ENCODE peak calls at places on chromosomes 5 and 9, in eight cellular contexts. One of them, this sample, is unnamed.

GRCh38 chr9:129026442-129027223 is 1.5 kb downstream of the SH3GLB2 start:
- DNase-seq in nephron progenitor cell: peak; percentile 63
- DNase-seq in uterus: no peak
- DNase-seq in Peyer's patch: no peak
- DNase-seq in mammary epithelial cell: peak; percentile 29
- DNase-seq in neural crest cell: no peak
- DNase-seq in GM12864: no peak
- DNase-seq in transverse colon: peak; percentile 39
- DNase-seq in this sample: no peak

GRCh38 chr9:90778746-90779145 is 22.9 kb upstream of the SYK start:
- DNase-seq in nephron progenitor cell: no peak
- DNase-seq in uterus: no peak
- DNase-seq in Peyer's patch: no peak
- DNase-seq in mammary epithelial cell: no peak
- DNase-seq in neural crest cell: no peak
- DNase-seq in GM12864: no peak
- DNase-seq in transverse colon: no peak
- DNase-seq in this sample: no peak

GRCh38 chr9:137456061-137456863 is 2.9 kb downstream of the NSMF start:
- DNase-seq in nephron progenitor cell: no peak
- DNase-seq in uterus: no peak
- DNase-seq in Peyer's patch: no peak
- DNase-seq in mammary epithelial cell: no peak
- DNase-seq in neural crest cell: no peak
- DNase-seq in GM12864: no peak
- DNase-seq in transverse colon: no peak
- DNase-seq in this sample: no peak

GRCh38 chr9:35538361-35539234 is 48.7 kb downstream of the RUSC2 start:
- DNase-seq in nephron progenitor cell: peak; percentile 58
- DNase-seq in uterus: peak; percentile 80
- DNase-seq in Peyer's patch: no peak
- DNase-seq in mammary epithelial cell: peak; percentile 37
- DNase-seq in neural crest cell: peak; percentile 57
- DNase-seq in GM12864: no peak
- DNase-seq in transverse colon: peak; percentile 54
- DNase-seq in this sample: no peak

GRCh38 chr9:137461663-137462395 is 2.7 kb upstream of the NSMF start:
- DNase-seq in nephron progenitor cell: peak; percentile 83
- DNase-seq in uterus: peak; percentile 34
- DNase-seq in Peyer's patch: peak; percentile 90
- DNase-seq in mammary epithelial cell: no peak
- DNase-seq in neural crest cell: peak; percentile 71
- DNase-seq in GM12864: peak; percentile 73
- DNase-seq in transverse colon: peak; percentile 76
- DNase-seq in this sample: peak; percentile 94

GRCh38 chr9:87836951-87837715 is 45.5 kb upstream of the SPATA31E1 start:
- DNase-seq in nephron progenitor cell: no peak
- DNase-seq in uterus: no peak
- DNase-seq in Peyer's patch: no peak
- DNase-seq in mammary epithelial cell: no peak
- DNase-seq in neural crest cell: no peak
- DNase-seq in GM12864: no peak
- DNase-seq in transverse colon: no peak
- DNase-seq in this sample: no peak

GRCh38 chr5:154038241-154038603 is 488 bp downstream of the FAM114A2 start:
- DNase-seq in nephron progenitor cell: no peak
- DNase-seq in uterus: peak; percentile 16
- DNase-seq in Peyer's patch: peak; percentile 63
- DNase-seq in mammary epithelial cell: no peak
- DNase-seq in neural crest cell: no peak
- DNase-seq in GM12864: peak; percentile 60
- DNase-seq in transverse colon: peak; percentile 49
- DNase-seq in this sample: peak; percentile 50

GRCh38 chr9:86303316-86303975 is 21.1 kb upstream of the ISCA1 start:
- DNase-seq in nephron progenitor cell: no peak
- DNase-seq in uterus: no peak
- DNase-seq in Peyer's patch: no peak
- DNase-seq in mammary epithelial cell: peak; percentile 82
- DNase-seq in neural crest cell: no peak
- DNase-seq in GM12864: no peak
- DNase-seq in transverse colon: no peak
- DNase-seq in this sample: no peak

GRCh38 chr9:77512876-77513275 is 135.2 kb downstream of the GNA14 start:
- DNase-seq in nephron progenitor cell: no peak
- DNase-seq in uterus: no peak
- DNase-seq in Peyer's patch: no peak
- DNase-seq in mammary epithelial cell: no peak
- DNase-seq in neural crest cell: no peak
- DNase-seq in GM12864: no peak
- DNase-seq in transverse colon: no peak
- DNase-seq in this sample: no peak

GRCh38 chr9:100294341-100294740 is 58.4 kb downstream of the TEX10 start:
- DNase-seq in nephron progenitor cell: no peak
- DNase-seq in uterus: no peak
- DNase-seq in Peyer's patch: no peak
- DNase-seq in mammary epithelial cell: no peak
- DNase-seq in neural crest cell: no peak
- DNase-seq in GM12864: no peak
- DNase-seq in transverse colon: no peak
- DNase-seq in this sample: no peak

GRCh38 chr9:125509476-125509875 is 197.5 kb downstream of the MAPKAP1 start:
- DNase-seq in nephron progenitor cell: no peak
- DNase-seq in uterus: no peak
- DNase-seq in Peyer's patch: no peak
- DNase-seq in mammary epithelial cell: no peak
- DNase-seq in neural crest cell: no peak
- DNase-seq in GM12864: no peak
- DNase-seq in transverse colon: no peak
- DNase-seq in this sample: no peak

GRCh38 chr9:78261403-78262001 is 25.6 kb downstream of the CEP78 start:
- DNase-seq in nephron progenitor cell: no peak
- DNase-seq in uterus: no peak
- DNase-seq in Peyer's patch: no peak
- DNase-seq in mammary epithelial cell: peak; percentile 9
- DNase-seq in neural crest cell: no peak
- DNase-seq in GM12864: peak; percentile 3
- DNase-seq in transverse colon: no peak
- DNase-seq in this sample: peak; percentile 25

GRCh38 chr5:52776116-52776515 is 11.6 kb upstream of the ITGA1 start:
- DNase-seq in nephron progenitor cell: no peak
- DNase-seq in uterus: no peak
- DNase-seq in Peyer's patch: no peak
- DNase-seq in mammary epithelial cell: no peak
- DNase-seq in neural crest cell: no peak
- DNase-seq in GM12864: no peak
- DNase-seq in transverse colon: no peak
- DNase-seq in this sample: no peak
- TF ChIP-seq CTCF in nephron progenitor cell: no peak
- TF ChIP-seq CTCF in uterus: no peak
- TF ChIP-seq CTCF in Peyer's patch: no peak
- TF ChIP-seq CTCF in mammary epithelial cell: no peak
- TF ChIP-seq CTCF in neural crest cell: no peak
- TF ChIP-seq CTCF in GM12864: no peak
- TF ChIP-seq CTCF in transverse colon: no peak
- TF ChIP-seq CTCF in this sample: no peak

GRCh38 chr9:10479172-10479571 is 133.6 kb downstream of the PTPRD start:
- DNase-seq in nephron progenitor cell: no peak
- DNase-seq in uterus: no peak
- DNase-seq in Peyer's patch: no peak
- DNase-seq in mammary epithelial cell: no peak
- DNase-seq in neural crest cell: no peak
- DNase-seq in GM12864: no peak
- DNase-seq in transverse colon: no peak
- DNase-seq in this sample: no peak
- TF ChIP-seq CTCF in nephron progenitor cell: peak; percentile 41
- TF ChIP-seq CTCF in uterus: no peak
- TF ChIP-seq CTCF in Peyer's patch: no peak
- TF ChIP-seq CTCF in mammary epithelial cell: peak; percentile 36
- TF ChIP-seq CTCF in neural crest cell: peak; percentile 66
- TF ChIP-seq CTCF in GM12864: peak; percentile 20
- TF ChIP-seq CTCF in transverse colon: no peak
- TF ChIP-seq CTCF in this sample: no peak

DNA sequence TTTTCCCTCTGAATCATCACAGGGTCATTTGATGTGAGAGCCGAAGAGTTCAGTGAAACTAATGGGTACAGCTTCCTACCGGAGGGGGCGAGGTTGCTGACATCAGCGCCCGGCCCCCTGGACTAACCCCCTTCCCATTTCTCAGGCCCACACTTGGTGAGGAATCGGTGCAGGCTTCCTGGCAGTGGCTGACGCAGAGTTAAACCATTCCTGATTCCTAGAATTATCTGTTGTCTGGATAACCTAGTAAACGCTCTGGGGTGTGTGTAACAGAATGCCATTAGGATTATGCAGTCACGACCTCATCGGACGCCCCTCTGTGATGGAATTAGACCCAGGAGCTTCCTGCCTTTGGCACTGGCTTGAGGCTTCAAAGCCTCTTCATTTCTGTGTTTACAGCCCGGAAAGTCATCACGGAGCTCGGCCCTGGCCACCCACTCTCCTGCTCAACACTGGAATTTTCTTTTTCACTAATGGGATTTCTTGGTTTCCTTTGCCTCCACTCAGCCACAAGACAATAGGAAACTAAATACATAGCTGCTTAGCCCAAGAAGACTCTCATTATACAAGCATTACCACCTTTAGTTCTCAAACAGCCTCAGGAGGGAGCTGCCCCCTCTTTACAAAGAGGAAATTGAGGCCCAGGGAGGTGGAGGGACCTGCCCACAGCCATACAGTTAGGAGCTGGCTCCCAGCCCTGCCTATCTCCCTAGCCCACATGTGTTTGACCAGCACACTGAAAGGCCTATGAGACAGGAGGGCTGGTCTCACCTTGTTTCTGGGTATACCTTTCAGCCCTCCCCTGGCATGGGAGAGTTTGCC is 61.3 kb upstream of the RPL26L1 start:
- DNase-seq in nephron progenitor cell: peak; percentile 12
- DNase-seq in uterus: no peak
- DNase-seq in Peyer's patch: no peak
- DNase-seq in mammary epithelial cell: no peak
- DNase-seq in neural crest cell: no peak
- DNase-seq in GM12864: no peak
- DNase-seq in transverse colon: no peak
- DNase-seq in this sample: no peak
- TF ChIP-seq CTCF in nephron progenitor cell: no peak
- TF ChIP-seq CTCF in uterus: peak; percentile 22
- TF ChIP-seq CTCF in Peyer's patch: no peak
- TF ChIP-seq CTCF in mammary epithelial cell: no peak
- TF ChIP-seq CTCF in neural crest cell: no peak
- TF ChIP-seq CTCF in GM12864: no peak
- TF ChIP-seq CTCF in transverse colon: no peak
- TF ChIP-seq CTCF in this sample: no peak

GRCh38 chr9:114382951-114383865 is 4.6 kb downstream of the AKNA start:
- DNase-seq in nephron progenitor cell: no peak
- DNase-seq in uterus: peak; percentile 60
- DNase-seq in Peyer's patch: peak; percentile 64
- DNase-seq in mammary epithelial cell: no peak
- DNase-seq in neural crest cell: no peak
- DNase-seq in GM12864: no peak
- DNase-seq in transverse colon: peak; percentile 48
- DNase-seq in this sample: peak; percentile 70
- TF ChIP-seq CTCF in nephron progenitor cell: no peak
- TF ChIP-seq CTCF in uterus: peak; percentile 8
- TF ChIP-seq CTCF in Peyer's patch: no peak
- TF ChIP-seq CTCF in mammary epithelial cell: no peak
- TF ChIP-seq CTCF in neural crest cell: no peak
- TF ChIP-seq CTCF in GM12864: peak; percentile 36
- TF ChIP-seq CTCF in transverse colon: no peak
- TF ChIP-seq CTCF in this sample: no peak

This sample was measured in GM20000.